ENCODE peak calls at places on chromosome 17, in six cellular contexts. X is GM19239; C is foreskin fibroblast; P is activated CD4-positive, alpha-beta T cell treated with anti-CD3 and anti-CD28 coated beads, Interleukin-2, amount 10 ng/mL, durations not matched to agents 7 days and 5 days; A is H9; U is activated CD8-positive, alpha-beta T cell treated with anti-CD3 and anti-CD28 coated beads, Interleukin-2, amount 10 ng/mL, durations not matched to agents 7 days and 5 days. J is an unnamed sample.

GRCh38 chr17:59466943-59467801 is 98.2 kb upstream of the DHX40 start:
- DNase-seq in C (no peak), A (no peak), P (no peak), X (no peak), U (no peak), J (peak; percentile 27)

GRCh38 chr17:17082878-17083277 is 40.6 kb downstream of the MPRIP start:
- DNase-seq in C (no peak), A (no peak), P (no peak), X (no peak), U (no peak), J (no peak)

GRCh38 chr17:78335176-78335575 is 24.7 kb downstream of the SOCS3 start:
- DNase-seq in X (no peak), P (no peak), C (no peak), A (no peak), U (no peak), J (no peak)

GRCh38 chr17:8013731-8014557 is 11.5 kb downstream of the GUCY2D start:
- DNase-seq in X (no peak), U (no peak), P (no peak), A (no peak), C (no peak), J (no peak)

GRCh38 chr17:16900288-16900882 is 71.5 kb downstream of the TNFRSF13B start:
- DNase-seq in C (no peak), U (no peak), A (peak; percentile 21), P (no peak), X (no peak), J (no peak)

GRCh38 chr17:40936437-40936971 is 942 bp downstream of the KRT23 start:
- DNase-seq in X (no peak), A (no peak), C (no peak), U (no peak), P (no peak), J (no peak)

GRCh38 chr17:49090885-49091594 is 41.5 kb upstream of the B4GALNT2 start:
- DNase-seq in C (no peak), U (no peak), P (no peak), A (no peak), X (no peak), J (no peak)

GRCh38 chr17:49968380-49969133 is 433 bp upstream of the DLX4 start:
- DNase-seq in X (peak; percentile 84), U (peak; percentile 80), A (peak; percentile 97), C (peak; percentile 47), P (peak; percentile 63), J (peak; percentile 72)

GRCh38 chr17:307741-308507 is 44.7 kb downstream of the RPH3AL start:
- DNase-seq in C (no peak), P (no peak), A (no peak), U (no peak), X (no peak), J (no peak)

GRCh38 chr17:67635688-67636087 is 82.0 kb upstream of the NOL11 start:
- DNase-seq in C (no peak), X (no peak), A (no peak), U (no peak), P (no peak), J (no peak)

GRCh38 chr17:6413073-6413472 is 21.8 kb downstream of the AIPL1 start:
- DNase-seq in U (no peak), C (peak; percentile 30), X (peak; percentile 40), A (no peak), P (no peak), J (peak; percentile 37)

GRCh38 chr17:58534901-58535421 is 20.5 kb upstream of the MTMR4 start:
- DNase-seq in P (no peak), A (peak; percentile 26), C (peak; percentile 62), U (no peak), X (no peak), J (no peak)

GRCh38 chr17:28744802-28745051 is 916 bp downstream of the TRAF4 start:
- DNase-seq in C (no peak), A (peak; percentile 39), P (no peak), U (no peak), X (no peak), J (no peak)

GRCh38 chr17:43142153-43142552 is 17.0 kb upstream of the BRCA1 start:
- DNase-seq in A (no peak), P (no peak), X (no peak), U (no peak), C (no peak), J (no peak)

GRCh38 chr17:44558349-44559287 is 1.3 kb downstream of the FZD2 start:
- DNase-seq in A (peak; percentile 64), X (no peak), U (no peak), C (no peak), P (no peak), J (no peak)

GRCh38 chr17:17904171-17905035 is 67.6 kb upstream of the SREBF1 start:
- DNase-seq in C (no peak), U (no peak), A (no peak), P (no peak), X (no peak), J (no peak)

GRCh38 chr17:66654341-66654740 is 180.6 kb upstream of the CACNG5 start:
- DNase-seq in C (peak; percentile 73), X (no peak), U (no peak), P (no peak), A (no peak), J (no peak)

GRCh38 chr17:77540531-77540930 is 399.8 kb downstream of the SEC14L1 start:
- DNase-seq in X (no peak), U (no peak), A (no peak), C (no peak), P (no peak), J (no peak)

GRCh38 chr17:79415909-79416308 is 194.9 kb downstream of the RBFOX3 start:
- DNase-seq in P (no peak), A (no peak), X (no peak), U (no peak), C (no peak), J (no peak)

GRCh38 chr17:76447931-76448652 is 4.9 kb downstream of the UBE2O start:
- DNase-seq in X (no peak), A (no peak), C (no peak), U (no peak), P (no peak), J (no peak)

GRCh38 chr17:46182961-46183360 is 10.3 kb downstream of the KANSL1 start:
- DNase-seq in C (no peak), A (peak; percentile 59), X (no peak), U (no peak), P (no peak), J (no peak)

GRCh38 chr17:20225162-20226115 is 216.3 kb downstream of the SPECC1 start:
- DNase-seq in C (no peak), A (no peak), U (no peak), X (no peak), P (no peak), J (no peak)

GRCh38 chr17:39935896-39936295 is 8.4 kb downstream of the LRRC3C start:
- DNase-seq in X (no peak), A (no peak), P (no peak), U (no peak), C (no peak), J (no peak)

GRCh38 chr17:67210915-67211314 is 34.1 kb downstream of the HELZ start:
- DNase-seq in X (no peak), C (no peak), P (no peak), A (no peak), U (no peak), J (no peak)

GRCh38 chr17:55584055-55584685 is 72.9 kb upstream of the SMIM36 start:
- DNase-seq in A (no peak), U (no peak), C (peak; percentile 32), P (no peak), X (no peak), J (no peak)

GRCh38 chr17:8745586-8746500 is 1.2 kb upstream of the CCDC42 start:
- DNase-seq in P (peak; percentile 72), X (peak; percentile 87), C (peak; percentile 20), U (peak; percentile 84), A (peak; percentile 82), J (peak; percentile 16)

GRCh38 chr17:673200-673681 is 41.4 kb downstream of the VPS53 start:
- DNase-seq in P (no peak), C (no peak), A (peak; percentile 72), U (no peak), X (no peak), J (no peak)

J was measured in Jurkat, Clone E6-1.